ENCODE peak calls at places on chromosome 18, in four cellular contexts. R, W, T and C are unnamed samples.
A peak's percentile ranks its signal among the peaks of the same experiment; 100 is the strongest.

GRCh38 chr18:25298853-25299274 is 53.1 kb downstream of the ZNF521 start:
- DNase-seq in R (peak; percentile 73), W (peak; percentile 6), T (peak; percentile 99), C (peak; percentile 86)

GRCh38 chr18:39030124-39030655 is 1464.6 kb upstream of the CELF4 start:
- DNase-seq in T (no peak), W (no peak), R (no peak), C (no peak)

GRCh38 chr18:686339-687111 is 25.9 kb downstream of the ENOSF1 start:
- DNase-seq in R (no peak), W (no peak), T (peak; percentile 59), C (no peak)

GRCh38 chr18:73458186-73458964 is 590.6 kb upstream of the NETO1 start:
- DNase-seq in W (no peak), R (no peak), T (no peak), C (no peak)

GRCh38 chr18:26544459-26544858 is 3.9 kb downstream of the KCTD1 start:
- DNase-seq in W (no peak), T (no peak), R (no peak), C (no peak)

GRCh38 chr18:48186084-48186798 is 222.9 kb downstream of the ZBTB7C start:
- DNase-seq in T (no peak), W (no peak), R (peak; percentile 78), C (peak; percentile 81)

GRCh38 chr18:73118121-73118816 is 250.5 kb upstream of the NETO1 start:
- DNase-seq in T (peak; percentile 46), W (peak; percentile 6), R (peak; percentile 78), C (peak; percentile 67)

GRCh38 chr18:57791911-57792310 is 11.2 kb downstream of the ATP8B1 start:
- DNase-seq in T (no peak), W (no peak), R (no peak), C (no peak)

GRCh38 chr18:58545338-58546096 is 83.4 kb downstream of the ALPK2 start:
- DNase-seq in R (no peak), T (no peak), W (no peak), C (no peak)

GRCh38 chr18:28522250-28522649 is 345.3 kb upstream of the CDH2 start:
- DNase-seq in R (no peak), T (no peak), W (no peak), C (no peak)

GRCh38 chr18:8654482-8655451 is 45.5 kb downstream of the RAB12 start:
- DNase-seq in T (peak; percentile 34), W (peak; percentile 65), R (peak; percentile 38), C (no peak)

GRCh38 chr18:11136241-11136640 is 13.1 kb downstream of the PIEZO2 start:
- DNase-seq in W (no peak), T (no peak), R (no peak), C (no peak)

GRCh38 chr18:11071300-11071699 is 78.1 kb downstream of the PIEZO2 start:
- DNase-seq in R (no peak), W (no peak), T (peak; percentile 43), C (no peak)

GRCh38 chr18:36589857-36590543 is 238.8 kb downstream of the TPGS2 start:
- DNase-seq in T (no peak), W (peak; percentile 9), R (peak; percentile 70), C (peak; percentile 77)

GRCh38 chr18:49486617-49486958 is 446 bp downstream of the C18orf32 start:
- DNase-seq in R (peak; percentile 34), T (no peak), W (no peak), C (no peak)

GRCh38 chr18:77119851-77120491 is 12.6 kb downstream of the MBP start:
- DNase-seq in T (no peak), R (no peak), W (no peak), C (no peak)

GRCh38 chr18:59423251-59423650 is 64.2 kb upstream of the LMAN1 start:
- DNase-seq in W (no peak), T (no peak), R (peak; percentile 5), C (no peak)

GRCh38 chr18:26479686-26480079 is 68.7 kb downstream of the KCTD1 start:
- DNase-seq in T (no peak), W (no peak), R (no peak), C (no peak)

GRCh38 chr18:45127395-45127794 is 446.7 kb downstream of the SETBP1 start:
- DNase-seq in R (no peak), T (no peak), W (no peak), C (no peak)

GRCh38 chr18:47151457-47151856 is 1.2 kb upstream of the HDHD2 start:
- DNase-seq in T (no peak), W (no peak), R (no peak), C (no peak)

GRCh38 chr18:63421514-63421913 is 762 bp downstream of the VPS4B start:
- DNase-seq in R (peak; percentile 15), T (no peak), W (no peak), C (no peak)